ENCODE peak calls at places on chromosomes 3 and 15, in four cellular contexts. Y, P, F and J are unnamed samples.

GRCh38 chr3:16151109-16151508 is 23.4 kb upstream of the GALNT15 start:
- DNase-seq in Y (peak), P (peak), F (peak), J (no peak)

GRCh38 chr15:95596487-95596886 is 734.0 kb upstream of the NR2F2 start:
- DNase-seq in Y (no peak), P (no peak), F (peak), J (no peak)

GRCh38 chr15:99451484-99451883 is 114.3 kb upstream of the MEF2A start:
- DNase-seq in Y (peak), P (no peak), F (no peak), J (no peak)

GRCh38 chr3:8900065-8900464 is 63.2 kb downstream of the RAD18 start:
- DNase-seq in Y (no peak), P (peak), F (no peak), J (no peak)

GRCh38 chr3:57958642-57959406 is 49.4 kb upstream of the FLNB start:
- DNase-seq in Y (no peak), P (peak), F (no peak), J (no peak)

GRCh38 chr3:155243512-155243921 is 50.0 kb downstream of the STRIT1 start:
- DNase-seq in Y (no peak), P (peak), F (no peak), J (no peak)

GRCh38 chr3:73577704-73578103 is 47.0 kb downstream of the PDZRN3 start:
- DNase-seq in Y (no peak), P (no peak), F (no peak), J (no peak)

GRCh38 chr3:105801397-105801796 is 67.4 kb downstream of the CBLB start:
- DNase-seq in Y (no peak), P (no peak), F (no peak), J (no peak)

GRCh38 chr3:118292841-118293240 is 741.8 kb downstream of the IGSF11 start:
- DNase-seq in Y (no peak), P (no peak), F (no peak), J (no peak)

GRCh38 chr3:24013843-24014242 is 68.8 kb downstream of the NR1D2 start:
- DNase-seq in Y (no peak), P (no peak), F (no peak), J (no peak)

GRCh38 chr15:94576889-94577533 is 345.6 kb downstream of the MCTP2 start:
- DNase-seq in Y (no peak), P (no peak), F (no peak), J (peak)

GRCh38 chr3:169241575-169241927 is 422.0 kb downstream of the MECOM start:
- DNase-seq in Y (no peak), P (peak), F (no peak), J (no peak)
- H3K4me3 ChIP-seq in Y (peak), P (peak), F (peak), J (no peak)

DNA sequence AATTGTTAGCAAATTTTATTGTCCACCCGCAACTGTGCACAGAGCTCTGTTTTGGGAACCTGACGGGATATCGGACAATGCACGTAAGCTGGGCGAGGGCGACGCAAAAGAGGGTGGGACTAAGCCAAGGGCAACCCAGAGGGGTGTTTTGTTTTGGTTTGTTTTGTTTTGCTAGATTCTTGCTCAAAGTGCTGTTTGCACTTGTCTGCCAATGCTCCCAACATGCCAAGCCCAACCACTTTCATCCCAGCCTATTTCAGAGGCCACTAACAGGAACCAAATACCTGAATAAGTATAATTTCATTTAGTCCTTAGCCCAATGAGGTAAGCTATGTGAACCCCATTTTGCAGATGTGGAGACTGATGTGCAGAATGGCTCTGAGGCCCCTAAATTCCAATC is 9.7 kb upstream of the CMTM7 start:
- DNase-seq in Y (no peak), P (no peak), F (no peak), J (no peak)
- H3K4me3 ChIP-seq in Y (no peak), P (no peak), F (no peak), J (no peak)

DNA sequence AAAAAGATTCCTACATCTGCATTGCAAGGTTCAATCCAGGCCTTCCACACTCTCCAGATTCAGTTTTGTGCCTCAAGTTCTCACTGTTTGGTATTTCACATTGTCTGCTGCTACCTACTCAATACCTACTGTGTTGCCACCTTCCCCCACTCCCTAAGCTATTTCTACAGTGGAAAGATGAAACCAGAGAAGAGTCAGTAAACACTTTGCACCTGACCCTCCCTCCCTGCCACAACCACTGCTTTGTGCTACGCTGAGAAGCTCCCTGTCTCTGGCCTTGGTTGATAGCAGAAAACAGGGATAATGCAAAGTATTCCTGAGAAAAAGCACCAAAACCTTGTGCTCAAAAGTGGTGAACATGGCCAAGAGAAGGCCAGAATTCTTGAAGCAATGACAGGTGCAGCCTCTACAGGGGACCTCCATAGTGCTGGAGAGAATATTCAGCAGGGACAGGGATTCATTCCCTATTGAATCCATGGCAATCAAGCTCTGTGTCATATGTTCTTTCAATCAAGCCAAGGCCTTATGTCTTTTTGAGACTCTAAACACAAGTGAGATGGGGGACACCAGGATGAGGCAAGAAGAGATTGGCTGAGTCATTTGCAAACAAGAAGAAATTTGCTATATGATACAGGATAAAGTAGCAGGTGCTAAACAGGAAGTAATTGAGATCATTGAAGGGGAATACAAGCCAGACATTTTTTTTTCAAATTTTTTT is 83.5 kb upstream of the LIPC start:
- DNase-seq in Y (no peak), P (no peak), F (no peak), J (no peak)
- H3K4me3 ChIP-seq in Y (no peak), P (no peak), F (no peak), J (no peak)

GRCh38 chr15:74202461-74203401 is at the start of gene STRA6:
- DNase-seq in Y (no peak), P (peak), F (no peak), J (no peak)

GRCh38 chr15:74205593-74205969 is 3.0 kb upstream of the STRA6 start:
- DNase-seq in Y (no peak), P (no peak), F (no peak), J (no peak)

GRCh38 chr15:74206801-74207281 is 4.3 kb upstream of the STRA6 start:
- DNase-seq in Y (no peak), P (peak), F (no peak), J (no peak)

GRCh38 chr15:74201656-74202420 is 749 bp downstream of the STRA6 start:
- DNase-seq in Y (no peak), P (peak), F (no peak), J (no peak)

DNA sequence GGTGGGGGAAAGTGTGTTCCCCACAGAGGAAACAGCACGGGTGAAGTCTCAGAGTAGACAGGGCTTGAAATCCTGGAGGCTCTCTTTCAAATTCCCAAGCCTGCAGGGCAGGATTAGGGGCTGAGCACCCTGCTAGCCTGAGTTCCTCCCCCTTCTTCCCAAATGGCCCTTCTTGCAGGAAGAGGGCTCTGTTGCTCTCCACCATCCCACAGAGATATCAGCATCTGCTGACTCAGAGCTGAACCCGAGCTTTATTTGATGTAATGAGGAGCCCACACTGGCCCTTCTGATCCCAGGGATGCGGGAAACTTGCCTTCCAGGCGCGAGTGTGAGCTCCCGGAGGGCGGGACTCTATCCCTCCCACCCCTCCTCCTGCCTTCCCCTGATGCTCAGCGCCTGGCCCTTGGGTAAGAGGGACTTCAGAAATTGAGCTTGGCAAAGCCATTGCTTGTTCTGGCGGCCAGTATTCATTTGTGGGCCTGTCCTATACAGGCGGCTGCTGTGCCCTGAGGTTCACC is 1.4 kb upstream of the STRA6 start:
- DNase-seq in Y (peak), P (peak), F (peak), J (no peak)
- H3K4me3 ChIP-seq in Y (no peak), P (no peak), F (no peak), J (no peak)

GRCh38 chr15:48285329-48286214 is 45.7 kb upstream of the DUT start:
- DNase-seq in Y (peak), P (peak), F (peak), J (peak)
- H3K4me3 ChIP-seq in Y (peak), P (no peak), F (peak), J (no peak)

GRCh38 chr3:194082596-194083220 is 53.2 kb upstream of the HES1 start:
- DNase-seq in Y (no peak), P (peak), F (no peak), J (no peak)
- H3K4me3 ChIP-seq in Y (no peak), P (no peak), F (no peak), J (no peak)

DNA sequence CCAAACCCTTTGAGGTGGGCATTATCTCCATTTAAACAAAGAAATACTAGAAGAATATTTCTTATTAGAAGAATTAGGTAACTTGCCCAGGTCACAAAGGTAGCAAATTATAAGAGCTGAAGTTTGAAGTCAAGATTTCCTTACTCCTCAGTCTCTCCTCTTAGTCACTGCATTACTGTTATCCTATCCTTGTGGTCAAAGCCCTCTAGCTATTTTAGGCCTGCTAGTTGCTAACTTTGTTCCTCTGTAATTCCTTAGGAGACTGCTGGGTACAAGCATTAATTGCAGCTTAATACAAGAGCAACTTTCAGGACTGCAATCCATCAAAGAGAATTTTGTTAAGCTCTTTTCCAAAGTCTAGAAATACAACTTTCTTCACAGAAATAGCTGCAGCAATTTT is 528.2 kb downstream of the ZIC1 start:
- DNase-seq in Y (no peak), P (peak), F (no peak), J (no peak)
- H3K4me3 ChIP-seq in Y (no peak), P (no peak), F (no peak), J (no peak)

DNA sequence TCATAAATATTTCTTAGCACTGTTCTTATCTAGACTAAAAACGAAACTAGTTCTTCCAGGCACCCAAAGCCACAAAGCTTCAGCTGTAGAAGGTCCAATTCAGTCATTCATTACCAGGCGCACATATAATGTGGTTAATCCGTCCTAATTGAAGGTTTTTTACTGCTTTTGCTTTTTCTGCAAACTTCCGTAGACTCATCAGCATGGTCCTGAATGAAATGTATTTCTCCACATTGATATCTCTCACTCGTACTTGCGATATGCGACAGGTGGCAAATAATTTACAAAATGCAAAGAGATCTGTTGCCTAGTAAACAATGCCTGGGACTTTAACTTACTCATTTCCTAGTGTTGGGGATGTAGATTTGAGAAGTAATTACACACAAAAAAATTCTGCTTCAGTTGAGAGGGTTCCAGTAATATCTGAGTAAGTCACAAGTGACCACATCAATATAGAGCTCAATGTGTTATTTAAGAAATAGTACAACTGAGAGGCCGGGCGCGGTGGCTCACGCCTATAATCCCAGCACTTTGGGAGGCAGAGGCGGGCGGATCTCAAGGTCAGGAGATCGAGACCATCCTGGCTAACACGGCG is 75.0 kb upstream of the MBNL1 start:
- DNase-seq in Y (no peak), P (no peak), F (no peak), J (no peak)
- H3K4me3 ChIP-seq in Y (no peak), P (no peak), F (peak), J (peak)

DNA sequence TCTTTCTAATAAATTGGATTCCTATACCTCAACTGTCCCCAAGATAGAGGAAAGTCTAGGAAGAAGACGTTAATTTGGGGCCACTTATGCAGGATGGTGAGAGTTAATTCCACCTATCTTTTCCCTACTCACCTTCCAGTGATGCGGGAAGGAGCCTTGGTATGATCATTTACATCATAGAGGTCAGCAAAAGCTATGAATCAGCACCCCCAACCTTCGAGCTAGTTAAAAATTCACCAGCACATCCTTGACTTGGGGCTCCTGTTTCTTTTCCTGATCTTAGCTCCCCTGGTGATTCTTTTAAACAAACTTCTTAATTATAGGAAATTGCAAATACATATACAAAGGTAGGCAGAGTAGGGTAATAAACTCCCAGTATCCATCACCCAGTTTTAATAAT is 366.6 kb downstream of the SOX2 start:
- DNase-seq in Y (no peak), P (no peak), F (no peak), J (no peak)
- H3K4me3 ChIP-seq in Y (no peak), P (no peak), F (no peak), J (no peak)

GRCh38 chr15:76866716-76867321 is 38.3 kb downstream of the SCAPER start:
- DNase-seq in Y (no peak), P (peak), F (no peak), J (peak)
- H3K4me3 ChIP-seq in Y (no peak), P (no peak), F (no peak), J (no peak)